ENCODE peak calls at places on chromosomes 5 and 9, in four cellular contexts. R, B, U and T are unnamed samples.

GRCh38 chr9:126721531-126722098 is 83.2 kb upstream of the ZBTB43 start:
- DNase-seq in R (no peak), B (no peak), U (no peak), T (peak)

GRCh38 chr5:123722451-123722850 is 210.5 kb downstream of the CSNK1G3 start:
- DNase-seq in R (no peak), B (peak), U (no peak), T (no peak)

GRCh38 chr9:133968428-133968827 is 23.7 kb downstream of the VAV2 start:
- DNase-seq in B (no peak), R (no peak), U (no peak), T (no peak)

GRCh38 chr5:174532453-174533126 is 191.8 kb upstream of the MSX2 start:
- DNase-seq in B (peak), R (peak), U (peak), T (peak)

GRCh38 chr5:95617057-95617456 is 2.8 kb upstream of the GPR150 start:
- DNase-seq in R (no peak), U (no peak), B (peak), T (no peak)

GRCh38 chr5:78611161-78611605 is 37.4 kb downstream of the LHFPL2 start:
- DNase-seq in B (no peak), R (no peak), U (no peak), T (no peak)

GRCh38 chr5:80246995-80247729 is 8.7 kb downstream of the SERINC5 start:
- DNase-seq in U (peak), B (peak), R (peak), T (no peak)

GRCh38 chr9:109799792-109800191 is 19.8 kb downstream of the PALM2AKAP2 start:
- DNase-seq in R (no peak), B (no peak), U (no peak), T (no peak)

GRCh38 chr5:40762716-40763115 is 7.0 kb upstream of the TTC33 start:
- DNase-seq in B (no peak), R (no peak), U (no peak), T (no peak)

GRCh38 chr5:68333649-68334549 is 118.3 kb downstream of the PIK3R1 start:
- DNase-seq in R (no peak), U (no peak), B (peak), T (no peak)

GRCh38 chr9:21993893-21994525 is at the start of gene CDKN2A:
- DNase-seq in R (peak), U (no peak), B (no peak), T (no peak)

GRCh38 chr9:94666364-94667099 is 27.2 kb upstream of the FBP1 start:
- DNase-seq in R (no peak), B (no peak), U (no peak), T (no peak)

GRCh38 chr5:91266184-91266705 is 116.9 kb downstream of the ARRDC3 start:
- DNase-seq in R (peak), B (peak), U (no peak), T (no peak)

GRCh38 chr5:142499591-142500384 is 175.0 kb upstream of the SPRY4 start:
- DNase-seq in R (no peak), U (no peak), B (no peak), T (no peak)

GRCh38 chr5:125317546-125317995 is 571.1 kb upstream of the ZNF608 start:
- DNase-seq in R (peak), B (no peak), U (no peak), T (no peak)

GRCh38 chr9:76877961-76878360 is 28.0 kb downstream of the PRUNE2 start:
- DNase-seq in U (no peak), B (no peak), R (no peak), T (no peak)

GRCh38 chr5:120088831-120089230 is 375.3 kb upstream of the PRR16 start:
- DNase-seq in B (no peak), U (no peak), R (no peak), T (no peak)

GRCh38 chr9:130260816-130261765 is 4.5 kb upstream of the HMCN2 start:
- DNase-seq in B (no peak), U (no peak), R (no peak), T (no peak)

GRCh38 chr5:114055318-114055788 is 306.5 kb upstream of the KCNN2 start:
- DNase-seq in U (no peak), B (no peak), R (peak), T (peak)

GRCh38 chr9:126614088-126614454 is 343 bp downstream of the LMX1B start:
- DNase-seq in R (peak), B (no peak), U (no peak), T (no peak)

GRCh38 chr5:2207416-2207950 is 324.8 kb upstream of the IRX4 start:
- DNase-seq in U (no peak), R (no peak), B (no peak), T (peak)

GRCh38 chr9:130698514-130698913 is 4.9 kb downstream of the EXOSC2 start:
- DNase-seq in B (no peak), U (no peak), R (no peak), T (no peak)

GRCh38 chr9:18126776-18127175 is 347.2 kb upstream of the ADAMTSL1 start:
- DNase-seq in U (no peak), B (no peak), R (no peak), T (no peak)

GRCh38 chr5:78778538-78778937 is 130.0 kb upstream of the LHFPL2 start:
- DNase-seq in U (no peak), B (peak), R (no peak), T (no peak)

GRCh38 chr9:18490591-18491370 is 16.8 kb downstream of the ADAMTSL1 start:
- DNase-seq in U (no peak), B (peak), R (no peak), T (no peak)

GRCh38 chr5:11903121-11903613 is 1.1 kb downstream of the CTNND2 start:
- DNase-seq in R (no peak), U (no peak), B (no peak), T (no peak)

GRCh38 chr9:134491856-134492255 is 149.7 kb upstream of the COL5A1 start:
- DNase-seq in B (no peak), R (no peak), U (no peak), T (no peak)

GRCh38 chr5:39433123-39433522 is 8.3 kb upstream of the DAB2 start:
- DNase-seq in U (no peak), R (no peak), B (no peak), T (no peak)